ENCODE peak calls at places on chromosomes 16 and 17, in nine cellular contexts. O, B, Q, R, F, V, D, H and S are unnamed samples.

GRCh38 chr17:2560658-2561057 is 32.8 kb upstream of the PAFAH1B1 start:
- DNase-seq in O (no peak), B (no peak), Q (no peak), R (no peak), F (no peak), V (no peak), D (peak), H (no peak), S (no peak)

GRCh38 chr17:47267354-47267828 is 13.8 kb downstream of the ITGB3 start:
- DNase-seq in O (no peak), B (peak), Q (no peak), R (no peak), F (peak), V (no peak), D (peak), H (no peak), S (no peak)

GRCh38 chr16:11796227-11797165 is 562 bp downstream of the ZC3H7A start:
- DNase-seq in O (no peak), B (peak), Q (peak), R (peak), F (peak), V (no peak), D (peak), H (no peak), S (no peak)

GRCh38 chr17:12256380-12256995 is 235.8 kb downstream of the MAP2K4 start:
- DNase-seq in O (peak), B (peak), Q (no peak), R (no peak), F (peak), V (no peak), D (peak), H (no peak), S (peak)

GRCh38 chr16:4241601-4242270 is at the start of gene SRL:
- DNase-seq in O (no peak), B (no peak), Q (no peak), R (no peak), F (no peak), V (no peak), D (no peak), H (peak), S (no peak)

GRCh38 chr17:21689604-21690003 is 2.7 kb upstream of the KCNJ18 start:
- DNase-seq in O (no peak), B (peak), Q (no peak), R (no peak), F (peak), V (no peak), D (peak), H (no peak), S (no peak)

GRCh38 chr16:14401839-14402115 is 228.3 kb downstream of the PARN start:
- DNase-seq in O (no peak), B (peak), Q (no peak), R (no peak), F (no peak), V (no peak), D (peak), H (no peak), S (no peak)

GRCh38 chr17:4887581-4887980 is 11.8 kb upstream of the C17orf107 start:
- DNase-seq in O (no peak), B (no peak), Q (no peak), R (no peak), F (no peak), V (no peak), D (no peak), H (no peak), S (no peak)

GRCh38 chr17:76546556-76547182 is 6.8 kb downstream of the PRCD start:
- DNase-seq in O (no peak), B (peak), Q (no peak), R (no peak), F (no peak), V (no peak), D (peak), H (no peak), S (no peak)

GRCh38 chr17:57868775-57869598 is 19.1 kb upstream of the MRPS23 start:
- DNase-seq in O (peak), B (no peak), Q (no peak), R (no peak), F (no peak), V (no peak), D (no peak), H (no peak), S (no peak)

GRCh38 chr17:57440522-57441269 is 184.4 kb downstream of the MSI2 start:
- DNase-seq in O (peak), B (peak), Q (no peak), R (peak), F (peak), V (peak), D (peak), H (peak), S (peak)

GRCh38 chr16:28534542-28535373 is 4.0 kb downstream of the NUPR1 start:
- DNase-seq in O (peak), B (peak), Q (no peak), R (no peak), F (no peak), V (no peak), D (peak), H (no peak), S (no peak)